ENCODE peak calls at places on chromosomes 5 and 9, in five cellular contexts. One of them, this sample, is unnamed. For H3K4me1, the result is how much of the 10 kb centered on the place peaks cover.

GRCh38 chr5:96370981-96371380 is 62.1 kb downstream of the PCSK1 start:
- DNase-seq in CD8-positive, alpha-beta memory T cell: no peak
- DNase-seq in heart left ventricle: no peak
- DNase-seq in PC-9: no peak
- DNase-seq in CD4-positive, alpha-beta memory T cell: no peak
- DNase-seq in this sample: no peak

GRCh38 chr5:115461506-115462290 is 82.9 kb downstream of the FEM1C start:
- DNase-seq in CD8-positive, alpha-beta memory T cell: no peak
- DNase-seq in CD4-positive, alpha-beta memory T cell: no peak
- DNase-seq in heart left ventricle: no peak
- DNase-seq in PC-9: peak
- DNase-seq in this sample: no peak

GRCh38 chr9:95876595-95876994 is 1.1 kb downstream of the ERCC6L2 start:
- DNase-seq in CD8-positive, alpha-beta memory T cell: no peak
- DNase-seq in PC-9: peak
- DNase-seq in CD4-positive, alpha-beta memory T cell: no peak
- DNase-seq in heart left ventricle: no peak
- DNase-seq in this sample: no peak

GRCh38 chr5:82793808-82794419 is 283.3 kb downstream of the TMEM167A start:
- DNase-seq in PC-9: no peak
- DNase-seq in heart left ventricle: no peak
- DNase-seq in CD8-positive, alpha-beta memory T cell: peak
- DNase-seq in CD4-positive, alpha-beta memory T cell: peak
- DNase-seq in this sample: no peak

GRCh38 chr5:64806537-64806936 is 37.8 kb downstream of the CWC27 start:
- DNase-seq in PC-9: no peak
- DNase-seq in heart left ventricle: no peak
- DNase-seq in CD4-positive, alpha-beta memory T cell: no peak
- DNase-seq in CD8-positive, alpha-beta memory T cell: no peak
- DNase-seq in this sample: no peak

GRCh38 chr9:14313378-14313940 is 482 bp downstream of the NFIB start:
- DNase-seq in PC-9: no peak
- DNase-seq in CD8-positive, alpha-beta memory T cell: no peak
- DNase-seq in CD4-positive, alpha-beta memory T cell: no peak
- DNase-seq in heart left ventricle: no peak
- DNase-seq in this sample: no peak

GRCh38 chr9:82490019-82490499 is 501.5 kb downstream of the SPATA31D1 start:
- DNase-seq in CD4-positive, alpha-beta memory T cell: no peak
- DNase-seq in heart left ventricle: no peak
- DNase-seq in PC-9: no peak
- DNase-seq in CD8-positive, alpha-beta memory T cell: no peak
- DNase-seq in this sample: no peak

GRCh38 chr5:110549301-110549700 is 177.2 kb downstream of the TMEM232 start:
- DNase-seq in PC-9: no peak
- DNase-seq in heart left ventricle: no peak
- DNase-seq in CD4-positive, alpha-beta memory T cell: no peak
- DNase-seq in CD8-positive, alpha-beta memory T cell: no peak
- DNase-seq in this sample: no peak

GRCh38 chr5:66872688-66873333 is 276.6 kb downstream of the MAST4 start:
- DNase-seq in heart left ventricle: no peak
- DNase-seq in CD8-positive, alpha-beta memory T cell: no peak
- DNase-seq in PC-9: no peak
- DNase-seq in CD4-positive, alpha-beta memory T cell: no peak
- DNase-seq in this sample: no peak

GRCh38 chr5:179346875-179347274 is 1.6 kb upstream of the ADAMTS2 start:
- DNase-seq in CD8-positive, alpha-beta memory T cell: no peak
- DNase-seq in heart left ventricle: no peak
- DNase-seq in CD4-positive, alpha-beta memory T cell: no peak
- DNase-seq in PC-9: no peak
- DNase-seq in this sample: no peak

GRCh38 chr5:105670586-105670985 is 2000.2 kb downstream of the EFNA5 start:
- DNase-seq in PC-9: no peak
- DNase-seq in CD4-positive, alpha-beta memory T cell: no peak
- DNase-seq in heart left ventricle: no peak
- DNase-seq in CD8-positive, alpha-beta memory T cell: no peak
- DNase-seq in this sample: no peak

GRCh38 chr9:14158911-14159310 is 155.0 kb downstream of the NFIB start:
- DNase-seq in heart left ventricle: no peak
- DNase-seq in PC-9: no peak
- DNase-seq in CD4-positive, alpha-beta memory T cell: no peak
- DNase-seq in CD8-positive, alpha-beta memory T cell: no peak
- DNase-seq in this sample: no peak

GRCh38 chr5:78102498-78102897 is 192.0 kb downstream of the AP3B1 start:
- DNase-seq in PC-9: no peak
- DNase-seq in CD4-positive, alpha-beta memory T cell: no peak
- DNase-seq in CD8-positive, alpha-beta memory T cell: no peak
- DNase-seq in heart left ventricle: no peak
- DNase-seq in this sample: no peak

GRCh38 chr5:57551974-57552537 is 69.4 kb upstream of the ACTBL2 start:
- DNase-seq in heart left ventricle: no peak
- DNase-seq in PC-9: no peak
- DNase-seq in CD4-positive, alpha-beta memory T cell: no peak
- DNase-seq in CD8-positive, alpha-beta memory T cell: no peak
- DNase-seq in this sample: no peak

GRCh38 chr5:153718713-153719112 is 228.2 kb downstream of the GRIA1 start:
- DNase-seq in heart left ventricle: no peak
- DNase-seq in PC-9: no peak
- DNase-seq in CD4-positive, alpha-beta memory T cell: no peak
- DNase-seq in CD8-positive, alpha-beta memory T cell: no peak
- DNase-seq in this sample: no peak

GRCh38 chr5:79189439-79190234 is 46.3 kb upstream of the JMY start:
- DNase-seq in CD8-positive, alpha-beta memory T cell: no peak
- DNase-seq in heart left ventricle: no peak
- DNase-seq in PC-9: no peak
- DNase-seq in CD4-positive, alpha-beta memory T cell: no peak
- DNase-seq in this sample: no peak

GRCh38 chr9:18343799-18344198 is 130.2 kb upstream of the ADAMTSL1 start:
- DNase-seq in CD8-positive, alpha-beta memory T cell: no peak
- DNase-seq in heart left ventricle: no peak
- DNase-seq in PC-9: no peak
- DNase-seq in CD4-positive, alpha-beta memory T cell: no peak
- DNase-seq in this sample: no peak

GRCh38 chr9:109467936-109468335 is 30.2 kb downstream of the PTPN3 start:
- DNase-seq in heart left ventricle: no peak
- DNase-seq in CD8-positive, alpha-beta memory T cell: no peak
- DNase-seq in PC-9: no peak
- DNase-seq in CD4-positive, alpha-beta memory T cell: no peak
- DNase-seq in this sample: no peak

GRCh38 chr5:175281714-175282113 is 162.3 kb downstream of the DRD1 start:
- DNase-seq in CD4-positive, alpha-beta memory T cell: no peak
- DNase-seq in CD8-positive, alpha-beta memory T cell: no peak
- DNase-seq in PC-9: no peak
- DNase-seq in heart left ventricle: no peak
- DNase-seq in this sample: no peak

GRCh38 chr9:132647355-132647754 is 22.4 kb downstream of the DDX31 start:
- DNase-seq in CD4-positive, alpha-beta memory T cell: no peak
- DNase-seq in PC-9: no peak
- DNase-seq in heart left ventricle: no peak
- DNase-seq in CD8-positive, alpha-beta memory T cell: no peak
- DNase-seq in this sample: no peak

GRCh38 chr5:88034520-88034919 is 234.1 kb downstream of the TMEM161B start:
- DNase-seq in heart left ventricle: no peak
- DNase-seq in PC-9: no peak
- DNase-seq in CD8-positive, alpha-beta memory T cell: no peak
- DNase-seq in CD4-positive, alpha-beta memory T cell: no peak
- DNase-seq in this sample: no peak

GRCh38 chr9:120935383-120935857 is 8.8 kb upstream of the TRAF1 start:
- DNase-seq in CD4-positive, alpha-beta memory T cell: no peak
- DNase-seq in CD8-positive, alpha-beta memory T cell: no peak
- DNase-seq in heart left ventricle: peak
- DNase-seq in PC-9: peak
- DNase-seq in this sample: peak
- H3K4me1 ChIP-seq in CD4-positive, alpha-beta memory T cell: half or more
- H3K4me1 ChIP-seq in CD8-positive, alpha-beta memory T cell: half or more
- H3K4me1 ChIP-seq in heart left ventricle: under half
- H3K4me1 ChIP-seq in PC-9: under half
- H3K4me1 ChIP-seq in this sample: half or more

DNA sequence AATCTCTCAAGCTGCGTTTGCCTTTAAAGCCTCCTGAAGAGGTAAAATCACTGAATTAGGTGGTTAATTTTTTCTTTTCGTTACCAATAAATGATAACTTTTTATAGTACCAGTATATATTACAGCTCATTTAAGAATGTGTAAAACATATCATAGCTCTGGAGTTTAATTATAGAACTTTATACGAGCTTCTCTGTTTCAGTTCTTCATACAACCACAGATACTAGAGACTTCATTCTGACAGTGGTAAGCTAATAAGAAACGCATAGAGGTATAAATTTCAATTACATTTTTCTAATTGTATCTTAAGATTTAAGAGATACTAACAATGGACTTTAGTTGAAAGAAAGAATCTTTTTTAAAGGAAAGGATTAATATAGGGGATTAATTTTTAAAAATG is 73.9 kb downstream of the PBX3 start:
- DNase-seq in CD4-positive, alpha-beta memory T cell: no peak
- DNase-seq in PC-9: no peak
- DNase-seq in heart left ventricle: no peak
- DNase-seq in CD8-positive, alpha-beta memory T cell: no peak
- DNase-seq in this sample: no peak
- H3K4me3 ChIP-seq in CD4-positive, alpha-beta memory T cell: no peak
- H3K4me3 ChIP-seq in PC-9: no peak
- H3K4me3 ChIP-seq in heart left ventricle: peak
- H3K4me3 ChIP-seq in CD8-positive, alpha-beta memory T cell: no peak
- H3K4me3 ChIP-seq in this sample: peak

GRCh38 chr5:143376911-143377838 is 26.3 kb downstream of the NR3C1 start:
- DNase-seq in PC-9: peak
- DNase-seq in heart left ventricle: no peak
- DNase-seq in CD8-positive, alpha-beta memory T cell: no peak
- DNase-seq in CD4-positive, alpha-beta memory T cell: no peak
- DNase-seq in this sample: no peak
- H3K4me1 ChIP-seq in PC-9: under half
- H3K4me1 ChIP-seq in heart left ventricle: under half
- H3K4me1 ChIP-seq in CD8-positive, alpha-beta memory T cell: under half
- H3K4me1 ChIP-seq in CD4-positive, alpha-beta memory T cell: half or more
- H3K4me1 ChIP-seq in this sample: half or more

DNA sequence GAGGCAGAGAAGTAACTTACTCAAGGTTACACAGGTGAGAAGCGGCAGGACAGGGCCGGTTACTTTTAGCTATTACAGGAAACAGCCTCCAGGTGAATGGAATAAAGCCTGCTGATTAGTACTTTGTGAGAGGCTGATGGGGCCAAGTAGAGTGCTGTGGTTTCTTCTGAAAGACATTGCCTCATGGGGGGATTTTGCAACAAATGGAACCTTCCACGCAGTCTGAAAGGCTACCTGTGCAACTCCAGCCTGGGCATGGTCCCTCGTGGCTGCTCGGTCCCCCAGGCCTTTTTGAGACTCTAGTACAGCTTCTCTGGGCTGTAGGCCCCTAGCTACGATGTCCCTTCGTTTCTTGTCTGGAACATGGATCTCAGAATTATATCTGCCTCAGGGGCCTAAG is 2.0 kb downstream of the TMEM268 start:
- DNase-seq in CD4-positive, alpha-beta memory T cell: no peak
- DNase-seq in PC-9: no peak
- DNase-seq in heart left ventricle: no peak
- DNase-seq in CD8-positive, alpha-beta memory T cell: no peak
- DNase-seq in this sample: no peak
- H3K4me3 ChIP-seq in CD4-positive, alpha-beta memory T cell: peak
- H3K4me3 ChIP-seq in PC-9: no peak
- H3K4me3 ChIP-seq in heart left ventricle: no peak
- H3K4me3 ChIP-seq in CD8-positive, alpha-beta memory T cell: no peak
- H3K4me3 ChIP-seq in this sample: no peak

DNA sequence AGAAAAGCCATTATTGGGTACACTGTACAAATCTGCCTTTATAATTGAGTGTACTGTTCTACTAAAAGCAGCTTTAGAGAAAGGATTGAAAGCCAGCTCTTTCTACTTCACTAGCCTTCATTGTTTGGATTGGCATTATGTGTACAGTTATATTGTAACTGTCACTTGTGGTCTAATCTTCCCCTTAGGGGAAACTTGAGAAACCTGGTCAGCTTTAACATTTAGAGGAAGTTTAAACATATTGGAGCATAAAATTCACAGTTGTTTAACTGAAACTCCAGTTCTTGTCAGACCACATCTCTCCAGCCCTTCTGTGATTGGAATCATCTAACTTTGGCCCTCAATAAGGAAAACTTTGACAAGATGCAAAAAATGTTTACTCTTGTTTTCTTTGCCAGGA is 24.6 kb downstream of the PIK3R1 start:
- DNase-seq in CD4-positive, alpha-beta memory T cell: no peak
- DNase-seq in PC-9: no peak
- DNase-seq in heart left ventricle: no peak
- DNase-seq in CD8-positive, alpha-beta memory T cell: no peak
- DNase-seq in this sample: no peak
- H3K4me1 ChIP-seq in CD4-positive, alpha-beta memory T cell: half or more
- H3K4me1 ChIP-seq in PC-9: under half
- H3K4me1 ChIP-seq in heart left ventricle: under half
- H3K4me1 ChIP-seq in CD8-positive, alpha-beta memory T cell: half or more
- H3K4me1 ChIP-seq in this sample: half or more

DNA sequence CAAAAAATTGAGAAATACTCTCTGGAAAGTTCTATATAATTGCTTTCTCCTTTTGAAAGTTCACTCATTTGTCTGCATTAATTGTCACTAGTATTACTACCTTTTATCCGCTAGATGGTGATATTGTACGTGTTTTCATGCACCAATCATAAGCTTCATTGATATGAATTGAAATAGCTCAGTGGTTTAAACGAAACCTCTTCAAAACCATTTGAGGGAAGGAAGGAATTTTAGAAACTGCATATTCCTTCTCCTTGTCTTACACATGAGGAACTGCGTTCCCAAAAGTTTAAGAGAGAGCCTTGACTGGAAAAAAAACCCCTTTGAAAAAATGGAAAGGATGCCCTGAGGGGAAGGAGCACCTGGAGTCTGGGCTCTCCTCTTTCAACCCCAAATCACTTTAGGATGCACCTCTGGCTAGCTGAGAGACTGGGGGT is 98.6 kb downstream of the YTHDC2 start:
- DNase-seq in CD4-positive, alpha-beta memory T cell: peak
- DNase-seq in CD8-positive, alpha-beta memory T cell: no peak
- DNase-seq in heart left ventricle: no peak
- DNase-seq in PC-9: no peak
- DNase-seq in this sample: no peak
- H3K4me3 ChIP-seq in CD4-positive, alpha-beta memory T cell: no peak
- H3K4me3 ChIP-seq in CD8-positive, alpha-beta memory T cell: no peak
- H3K4me3 ChIP-seq in heart left ventricle: no peak
- H3K4me3 ChIP-seq in PC-9: no peak
- H3K4me3 ChIP-seq in this sample: no peak

DNA sequence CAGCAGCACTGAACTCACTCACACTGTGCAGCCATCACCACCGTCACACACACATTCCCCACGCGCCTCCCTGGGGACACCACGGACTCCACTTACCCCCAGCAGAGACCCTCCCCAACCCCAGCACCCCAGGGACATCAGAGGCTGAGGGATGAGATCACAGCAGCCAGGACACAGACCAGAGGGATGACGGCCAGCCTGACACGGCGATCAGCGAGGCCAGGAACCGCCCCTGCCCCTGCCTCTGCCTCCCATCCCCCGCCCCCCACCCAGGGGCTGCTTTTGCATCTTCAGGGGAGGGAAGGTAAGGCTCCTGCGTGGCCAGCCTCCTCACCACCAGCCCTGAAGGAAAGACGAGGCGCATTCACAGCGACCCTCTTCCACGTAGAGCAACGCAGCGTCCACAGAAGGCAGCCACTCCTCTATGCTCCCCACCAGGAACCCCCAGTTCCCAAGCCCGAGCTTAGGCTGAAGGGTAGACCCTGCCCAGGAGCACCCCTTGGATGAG is 104.5 kb downstream of the VAV2 start:
- DNase-seq in PC-9: no peak
- DNase-seq in CD8-positive, alpha-beta memory T cell: no peak
- DNase-seq in heart left ventricle: peak
- DNase-seq in CD4-positive, alpha-beta memory T cell: no peak
- DNase-seq in this sample: no peak
- H3K4me1 ChIP-seq in PC-9: under half
- H3K4me1 ChIP-seq in CD8-positive, alpha-beta memory T cell: under half
- H3K4me1 ChIP-seq in heart left ventricle: under half
- H3K4me1 ChIP-seq in CD4-positive, alpha-beta memory T cell: under half
- H3K4me1 ChIP-seq in this sample: under half